ENCODE peak calls at places on chromosomes 6 and 20, in six cellular contexts. D is SK-N-SH, S is GM12878, W is HepG2, H is H1, T is K562. A is an unnamed sample.

GRCh38 chr6:43665376-43665775 is 20.5 kb downstream of the RSPH9 start:
- DNase-seq in D (no peak), S (no peak), W (no peak), H (no peak), T (no peak), A (no peak)

GRCh38 chr6:17851720-17852161 is 135.7 kb downstream of the KIF13A start:
- DNase-seq in D (no peak), S (no peak), W (no peak), H (no peak), T (no peak), A (no peak)

GRCh38 chr20:35311409-35311808 is 19.2 kb upstream of the FAM83C start:
- DNase-seq in D (no peak), S (no peak), W (no peak), H (no peak), T (no peak), A (no peak)

GRCh38 chr6:16168121-16168520 is 39.2 kb downstream of the MYLIP start:
- DNase-seq in D (no peak), S (no peak), W (no peak), H (no peak), T (no peak), A (peak; percentile 37)

GRCh38 chr6:25130518-25130917 is 148.7 kb upstream of the CARMIL1 start:
- DNase-seq in D (no peak), S (no peak), W (no peak), H (no peak), T (no peak), A (no peak)

GRCh38 chr20:44683263-44684046 is 31.7 kb upstream of the CCN5 start:
- DNase-seq in D (peak; percentile 75), S (peak; percentile 45), W (peak; percentile 63), H (peak; percentile 83), T (peak; percentile 85), A (peak; percentile 77)

GRCh38 chr6:124470803-124471202 is 491.4 kb upstream of the RNF217 start:
- DNase-seq in D (no peak), S (no peak), W (no peak), H (no peak), T (no peak), A (no peak)

GRCh38 chr20:41091926-41092325 is 45.4 kb upstream of the PLCG1 start:
- DNase-seq in D (no peak), S (no peak), W (no peak), H (no peak), T (no peak), A (no peak)

GRCh38 chr6:22043284-22043962 is 253.4 kb downstream of the PRL start:
- DNase-seq in D (no peak), S (no peak), W (no peak), H (no peak), T (no peak), A (no peak)

GRCh38 chr6:26394289-26394688 is 7.8 kb upstream of the BTN3A1 start:
- DNase-seq in D (no peak), S (no peak), W (peak; percentile 42), H (no peak), T (no peak), A (no peak)

GRCh38 chr6:37033255-37033654 is 27.8 kb downstream of the FGD2 start:
- DNase-seq in D (no peak), S (no peak), W (no peak), H (no peak), T (no peak), A (no peak)

GRCh38 chr6:89826029-89826528 is 3.6 kb upstream of the CASP8AP2 start:
- DNase-seq in D (no peak), S (no peak), W (no peak), H (no peak), T (no peak), A (no peak)

GRCh38 chr6:105851181-105851580 is 235.0 kb upstream of the PRDM1 start:
- DNase-seq in D (no peak), S (no peak), W (no peak), H (no peak), T (no peak), A (no peak)

GRCh38 chr6:51339728-51340127 is 521.1 kb downstream of the TFAP2B start:
- DNase-seq in D (no peak), S (no peak), W (no peak), H (no peak), T (no peak), A (no peak)

GRCh38 chr6:70033781-70034180 is 167.4 kb downstream of the COL19A1 start:
- DNase-seq in D (peak; percentile 39), S (no peak), W (no peak), H (no peak), T (no peak), A (no peak)

GRCh38 chr6:39056681-39057080 is 8.1 kb downstream of the GLP1R start:
- DNase-seq in D (no peak), S (no peak), W (no peak), H (no peak), T (no peak), A (no peak)

GRCh38 chr6:116666869-116667268 is 1.7 kb downstream of the ZUP1 start:
- DNase-seq in D (no peak), S (peak; percentile 65), W (no peak), H (no peak), T (no peak), A (no peak)

GRCh38 chr6:76682842-76683241 is 610.4 kb upstream of the IMPG1 start:
- DNase-seq in D (no peak), S (no peak), W (peak; percentile 2), H (no peak), T (no peak), A (no peak)

GRCh38 chr6:77015350-77015749 is 447.9 kb downstream of the HTR1B start:
- DNase-seq in D (no peak), S (no peak), W (no peak), H (no peak), T (no peak), A (no peak)

GRCh38 chr20:32963176-32963575 is 41.1 kb downstream of the SUN5 start:
- DNase-seq in D (peak; percentile 5), S (no peak), W (no peak), H (no peak), T (peak; percentile 3), A (no peak)

DNA sequence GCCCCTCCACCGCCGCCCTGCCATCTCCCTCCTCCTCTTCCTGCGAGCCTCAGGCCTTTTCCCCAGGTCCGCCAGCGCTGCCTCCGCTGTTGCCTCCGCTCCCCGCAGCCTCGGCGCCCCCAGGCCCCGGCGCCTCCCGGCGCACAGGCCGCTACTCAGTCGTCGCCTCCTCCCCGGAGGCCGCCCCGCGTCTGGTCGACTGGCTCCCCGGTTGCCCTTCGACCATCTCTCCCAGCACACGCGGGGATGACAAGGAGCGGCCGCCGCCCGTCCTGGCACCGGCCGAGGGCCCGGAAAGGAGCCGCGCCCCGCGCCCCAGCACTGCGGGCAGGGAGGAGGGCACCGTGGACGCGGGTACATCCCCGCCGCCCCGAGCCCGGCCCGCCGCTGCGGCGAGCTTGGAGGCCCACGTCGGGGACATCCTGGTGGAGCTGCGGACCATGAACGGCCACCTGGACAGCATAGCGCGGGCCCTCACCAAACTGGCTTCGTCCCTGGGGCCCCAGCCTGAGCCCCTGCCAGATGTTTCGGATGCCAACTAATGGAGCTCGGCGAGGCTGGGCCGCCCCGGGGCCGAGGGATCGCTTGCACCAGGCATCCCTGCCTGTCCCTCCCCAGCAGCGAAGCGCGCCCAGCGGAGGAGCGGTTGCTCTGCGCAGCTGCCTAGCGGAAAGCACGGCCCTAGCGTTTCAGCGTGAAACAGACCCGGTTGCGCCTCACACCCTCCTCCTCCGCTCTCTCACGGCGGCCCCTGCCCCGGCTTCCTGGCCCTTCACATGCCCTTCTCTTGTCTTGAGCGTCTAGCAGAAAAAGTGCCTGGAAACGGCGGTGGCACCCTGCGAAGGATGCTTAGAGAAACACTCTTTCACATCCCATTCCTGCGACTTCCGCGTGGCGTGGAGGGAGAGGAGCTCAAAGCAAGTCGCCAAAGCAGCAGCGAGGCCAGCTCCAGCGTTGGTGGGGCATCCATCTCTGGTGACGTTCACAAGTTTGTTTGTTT is 285.7 kb upstream of the SUPT3H start:
- DNase-seq in D (no peak), S (no peak), W (no peak), H (peak; percentile 81), T (no peak), A (no peak)
- TF ChIP-seq GABPA in D (no peak), S (no peak), W (no peak), H (no peak), T (no peak), A (no peak)

DNA sequence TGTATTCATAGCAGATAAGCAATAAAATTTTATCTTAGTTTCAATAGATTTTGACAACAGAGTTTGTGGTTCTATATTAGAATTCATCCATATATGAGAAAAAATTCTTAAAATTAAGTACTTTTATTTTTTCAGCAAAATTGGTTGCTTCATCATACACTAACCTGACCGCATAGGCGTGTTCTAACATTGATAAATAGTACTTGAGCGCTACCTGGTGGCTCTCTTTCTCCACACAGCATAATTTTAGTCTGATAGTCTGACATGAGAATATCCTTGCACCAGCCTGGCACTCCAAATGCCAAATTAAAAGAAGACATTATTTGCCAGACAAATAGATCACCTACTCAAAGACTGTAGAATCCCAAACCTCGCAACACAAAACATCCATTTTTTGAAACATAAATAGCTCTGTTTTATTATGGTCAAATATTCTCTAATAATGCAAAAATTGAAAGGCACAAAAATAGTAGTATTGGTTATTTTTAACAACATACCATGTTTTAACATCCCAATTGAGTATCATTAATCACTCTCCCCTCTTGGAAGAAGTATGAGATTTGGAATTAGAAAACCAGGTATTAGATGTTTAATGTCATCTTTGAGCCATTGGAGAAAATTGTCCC is 33.0 kb upstream of the FILIP1 start:
- DNase-seq in D (peak; percentile 30), S (peak; percentile 40), W (peak; percentile 56), H (peak; percentile 61), T (peak; percentile 28), A (peak; percentile 27)
- TF ChIP-seq GABPA in D (no peak), S (no peak), W (no peak), H (no peak), T (no peak), A (no peak)

GRCh38 chr6:156977527-156978291 is 200.5 kb downstream of the ARID1B start:
- DNase-seq in D (no peak), S (no peak), W (no peak), H (no peak), T (no peak), A (no peak)
- TF ChIP-seq GABPA in D (no peak), S (no peak), W (no peak), H (no peak), T (no peak), A (no peak)

GRCh38 chr6:12484519-12484918 is 194.4 kb downstream of the EDN1 start:
- DNase-seq in D (no peak), S (no peak), W (peak; percentile 55), H (no peak), T (no peak), A (no peak)

GRCh38 chr6:12485226-12485764 is 195.1 kb downstream of the EDN1 start:
- DNase-seq in D (no peak), S (no peak), W (no peak), H (no peak), T (no peak), A (no peak)

GRCh38 chr6:12485837-12486236 is 195.7 kb downstream of the EDN1 start:
- DNase-seq in D (no peak), S (no peak), W (no peak), H (no peak), T (no peak), A (no peak)

GRCh38 chr6:12482386-12482785 is 192.2 kb downstream of the EDN1 start:
- DNase-seq in D (no peak), S (no peak), W (no peak), H (no peak), T (no peak), A (no peak)

DNA sequence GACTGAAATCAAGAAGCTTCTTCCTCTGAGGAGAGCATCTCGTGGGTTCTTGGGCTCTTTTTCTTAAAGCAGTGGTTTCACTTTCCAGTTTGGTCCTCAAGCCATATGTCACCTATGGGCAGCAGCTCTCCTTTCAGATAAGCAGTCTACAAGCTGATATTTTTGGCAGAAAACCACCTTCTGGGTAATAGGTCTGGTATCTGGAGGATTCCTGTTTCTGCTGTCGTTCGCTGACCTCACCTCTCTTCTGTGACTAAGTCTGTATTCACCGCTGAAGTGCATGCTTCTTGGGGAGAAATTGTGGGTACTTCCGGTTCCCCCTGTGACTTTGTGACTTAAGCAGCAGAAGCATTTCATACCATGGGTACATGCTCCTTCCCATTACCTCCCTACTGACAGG is 193.6 kb downstream of the EDN1 start:
- DNase-seq in D (no peak), S (peak; percentile 64), W (no peak), H (no peak), T (no peak), A (no peak)
- TF ChIP-seq GABPA in D (peak; percentile 62), S (peak; percentile 39), W (no peak), H (no peak), T (no peak), A (no peak)